ENCODE peak calls at places on chromosomes 11 and 22, in eight cellular contexts. P, M, T, R, Z, U, W and Y are unnamed samples.

GRCh38 chr11:106473089-106473722 is 395.7 kb downstream of the AASDHPPT start:
- DNase-seq in P (no peak), M (no peak), T (no peak), R (no peak), Z (peak; percentile 92), U (no peak), W (no peak), Y (no peak)

GRCh38 chr11:14094481-14095037 is 132.0 kb downstream of the SPON1 start:
- DNase-seq in P (no peak), M (peak; percentile 46), T (no peak), R (no peak), Z (peak; percentile 11), U (no peak), W (no peak), Y (no peak)

GRCh38 chr11:93845181-93846092 is 5.0 kb downstream of the VSTM5 start:
- DNase-seq in P (no peak), M (no peak), T (no peak), R (no peak), Z (no peak), U (no peak), W (no peak), Y (no peak)

GRCh38 chr11:1162498-1163311 is 5.0 kb downstream of the MUC5AC start:
- DNase-seq in P (no peak), M (no peak), T (peak; percentile 7), R (no peak), Z (no peak), U (peak; percentile 65), W (no peak), Y (no peak)

GRCh38 chr22:23183107-23183698 is 2.9 kb downstream of the BCR start:
- DNase-seq in P (no peak), M (peak; percentile 15), T (peak; percentile 48), R (no peak), Z (peak; percentile 72), U (peak; percentile 81), W (peak; percentile 85), Y (no peak)

GRCh38 chr22:29072979-29073617 is at the start of gene KREMEN1:
- DNase-seq in P (no peak), M (no peak), T (peak; percentile 65), R (no peak), Z (no peak), U (peak; percentile 88), W (no peak), Y (no peak)

GRCh38 chr22:19869497-19870152 is 15.0 kb upstream of the GNB1L start:
- DNase-seq in P (no peak), M (no peak), T (peak; percentile 10), R (no peak), Z (no peak), U (peak; percentile 45), W (no peak), Y (no peak)

GRCh38 chr11:10418950-10419310 is 36.1 kb upstream of the AMPD3 start:
- DNase-seq in P (no peak), M (no peak), T (no peak), R (no peak), Z (no peak), U (no peak), W (no peak), Y (no peak)